ENCODE peak calls at places on chromosomes 4 and X, in four cellular contexts. B is substantia nigra, S is retinal pigment epithelial cell, U is EL. F is an unnamed sample.

GRCh38 chr4:74474345-74475099 is 29.6 kb downstream of the AREG start:
- DNase-seq in B (no peak), S (peak; percentile 12), U (peak; percentile 54), F (peak; percentile 22)

GRCh38 chr4:82811838-82812672 is 13.5 kb upstream of the SCD5 start:
- DNase-seq in B (no peak), S (no peak), U (no peak), F (no peak)

GRCh38 chrX:17361620-17362019 is 13.4 kb upstream of the NHS start:
- DNase-seq in B (no peak), S (no peak), U (peak; percentile 9), F (no peak)

GRCh38 chr4:51931461-51931860 is 88.5 kb downstream of the DCUN1D4 start:
- DNase-seq in B (no peak), S (no peak), U (no peak), F (no peak)

GRCh38 chr4:181637186-181638105 is 605.8 kb upstream of the TENM3 start:
- DNase-seq in B (no peak), S (no peak), U (peak; percentile 54), F (no peak)

GRCh38 chrX:125620715-125621587 is 301.3 kb downstream of the TEX13C start:
- DNase-seq in B (no peak), S (no peak), U (no peak), F (no peak)

GRCh38 chrX:10597871-10598270 is 22.5 kb downstream of the MID1 start:
- DNase-seq in B (peak; percentile 1), S (no peak), U (peak; percentile 46), F (peak; percentile 29)

GRCh38 chr4:40227284-40227683 is 30.5 kb downstream of the RHOH start:
- DNase-seq in B (no peak), S (no peak), U (no peak), F (no peak)

GRCh38 chrX:118734909-118735308 is 7.5 kb downstream of the IL13RA1 start:
- DNase-seq in B (no peak), S (no peak), U (no peak), F (no peak)

GRCh38 chrX:46961574-46962279 is 49.5 kb downstream of the JADE3 start:
- DNase-seq in B (peak; percentile 1), S (no peak), U (no peak), F (no peak)

GRCh38 chr4:144578681-144579080 is 67.3 kb upstream of the HHIP start:
- DNase-seq in B (no peak), S (no peak), U (peak; percentile 58), F (no peak)

GRCh38 chr4:71379126-71379525 is 40.3 kb downstream of the SLC4A4 start:
- DNase-seq in B (no peak), S (no peak), U (no peak), F (no peak)

GRCh38 chr4:153618831-153619230 is 65.2 kb upstream of the TLR2 start:
- DNase-seq in B (no peak), S (no peak), U (peak; percentile 4), F (no peak)

GRCh38 chr4:92184566-92184965 is 119.2 kb upstream of the GRID2 start:
- DNase-seq in B (no peak), S (no peak), U (no peak), F (no peak)

GRCh38 chr4:46793036-46793435 is 116.0 kb downstream of the COX7B2 start:
- DNase-seq in B (no peak), S (no peak), U (no peak), F (no peak)

GRCh38 chr4:39975488-39976089 is 2.1 kb downstream of the PDS5A start:
- DNase-seq in B (no peak), S (no peak), U (peak; percentile 50), F (no peak)

GRCh38 chrX:140508958-140509357 is 4.1 kb upstream of the SOX3 start:
- DNase-seq in B (no peak), S (no peak), U (no peak), F (no peak)

GRCh38 chrX:99820197-99820596 is 589.9 kb downstream of the PCDH19 start:
- DNase-seq in B (no peak), S (no peak), U (no peak), F (no peak)

GRCh38 chr4:24249972-24250371 is 334.4 kb downstream of the DHX15 start:
- DNase-seq in B (no peak), S (no peak), U (no peak), F (no peak)

GRCh38 chr4:108113229-108113628 is 55.5 kb downstream of the LEF1 start:
- DNase-seq in B (no peak), S (no peak), U (no peak), F (no peak)

GRCh38 chrX:107626916-107627315 is 1.4 kb upstream of the PRPS1 start:
- DNase-seq in B (no peak), S (no peak), U (peak; percentile 38), F (no peak)

GRCh38 chr4:16443504-16444088 is 217.3 kb upstream of the TAPT1 start:
- DNase-seq in B (no peak), S (no peak), U (peak; percentile 48), F (peak; percentile 17)

GRCh38 chr4:119050501-119051090 is 85.0 kb upstream of the MYOZ2 start:
- DNase-seq in B (no peak), S (no peak), U (no peak), F (no peak)

GRCh38 chr4:100428051-100428450 is 89.8 kb downstream of the EMCN start:
- DNase-seq in B (no peak), S (peak; percentile 72), U (peak; percentile 35), F (no peak)

GRCh38 chr4:11732155-11732554 is 303.5 kb upstream of the HS3ST1 start:
- DNase-seq in B (no peak), S (no peak), U (no peak), F (peak; percentile 49)

GRCh38 chr4:47287735-47288134 is 175.8 kb downstream of the COMMD8 start:
- DNase-seq in B (no peak), S (peak; percentile 65), U (peak; percentile 78), F (no peak)

GRCh38 chr4:185508162-185508561 is 27.1 kb downstream of the PDLIM3 start:
- DNase-seq in B (no peak), S (no peak), U (no peak), F (no peak)

GRCh38 chrX:129781134-129782014 is 1.6 kb downstream of the SASH3 start:
- DNase-seq in B (no peak), S (no peak), U (no peak), F (no peak)

GRCh38 chr4:128517739-128518510 is 230.3 kb upstream of the PGRMC2 start:
- DNase-seq in B (no peak), S (peak; percentile 84), U (peak; percentile 97), F (peak; percentile 32)

GRCh38 chrX:131874300-131874699 is 148.8 kb upstream of the STK26 start:
- DNase-seq in B (no peak), S (no peak), U (no peak), F (no peak)

GRCh38 chr4:73615613-73616012 is 4.6 kb downstream of the RASSF6 start:
- DNase-seq in B (no peak), S (no peak), U (no peak), F (no peak)

GRCh38 chrX:125131146-125131545 is 188.5 kb upstream of the TEX13C start:
- DNase-seq in B (no peak), S (no peak), U (no peak), F (no peak)